ENCODE peak calls at places on chromosomes 3 and 15, in six cellular contexts. J is colonic mucosa, G is D341Med, E is thyroid gland, V is posterior vena cava, Z is A172. B is an unnamed sample.

GRCh38 chr3:46904303-46905190 is 27.0 kb downstream of the PTH1R start:
- DNase-seq in Z (no peak), E (no peak), V (peak; percentile 72), G (no peak), J (no peak), B (no peak)

GRCh38 chr3:98885851-98886250 is 15.6 kb downstream of the DCBLD2 start:
- DNase-seq in V (no peak), E (no peak), J (no peak), G (no peak), Z (peak; percentile 58), B (peak; percentile 34)

GRCh38 chr3:121885386-121885785 is 8.8 kb upstream of the SLC15A2 start:
- DNase-seq in J (no peak), V (no peak), G (no peak), E (no peak), Z (no peak), B (no peak)

GRCh38 chr3:57852896-57853295 is 96.8 kb downstream of the SLMAP start:
- DNase-seq in J (no peak), G (no peak), V (no peak), Z (peak; percentile 30), E (no peak), B (no peak)

GRCh38 chr3:193946945-193947344 is 189.0 kb upstream of the HES1 start:
- DNase-seq in E (no peak), G (no peak), J (peak; percentile 16), V (no peak), Z (peak; percentile 68), B (no peak)

GRCh38 chr15:59143281-59143680 is 38.3 kb downstream of the CCNB2 start:
- DNase-seq in V (no peak), E (no peak), G (no peak), J (no peak), Z (no peak), B (no peak)

GRCh38 chr3:55482496-55483195 is 4.5 kb downstream of the WNT5A start:
- DNase-seq in J (peak; percentile 39), V (no peak), Z (no peak), G (peak; percentile 30), E (peak; percentile 25), B (no peak)

GRCh38 chr15:37134699-37135131 is 34.4 kb upstream of the MEIS2 start:
- DNase-seq in G (peak; percentile 34), Z (peak; percentile 27), J (no peak), V (no peak), E (no peak), B (peak; percentile 33)

GRCh38 chr3:119647177-119647576 is 13.2 kb downstream of the POPDC2 start:
- DNase-seq in J (no peak), E (peak; percentile 26), Z (no peak), G (no peak), V (no peak), B (no peak)

B was measured in BE2C.